ENCODE peak calls at places on chromosome X, in ten cellular contexts. A is stimulated activated CD4-positive, alpha-beta T cell treated with anti-CD3 and anti-CD28 coated beads, Interleukin-1b, Interleukin-23, amount 100 ng/mL, for 48 hours; T is frontal cortex; I is central memory CD4-positive, alpha-beta T cell; N is lower lobe of right lung; K is putamen; X is fibroblast of lung; P is AG04450; H is psoas muscle; O is NCI-H2081 treated with DMSO at 0.1 percent for 48 hours. V is an unnamed sample.
A peak's percentile ranks its signal among the peaks of the same experiment; 100 is the strongest.

GRCh38 chrX:132022863-132023116 is 312 bp upstream of the STK26 start:
- DNase-seq in P (no peak), O (no peak), I (no peak), H (no peak), T (no peak), K (no peak), N (no peak), X (no peak), A (no peak), V (no peak)

GRCh38 chrX:110015027-110015426 is 12.1 kb downstream of the TMEM164 start:
- DNase-seq in N (no peak), X (peak; percentile 11), H (no peak), A (no peak), O (no peak), P (no peak), K (no peak), I (no peak), T (no peak), V (no peak)

GRCh38 chrX:74492720-74493201 is 71.5 kb downstream of the SLC16A2 start:
- DNase-seq in K (no peak), H (no peak), T (no peak), A (peak; percentile 3), O (no peak), P (no peak), N (no peak), I (no peak), X (no peak), V (peak; percentile 42)

GRCh38 chrX:46649421-46650260 is 76.1 kb downstream of the CHST7 start:
- DNase-seq in K (peak; percentile 43), N (peak; percentile 49), X (peak; percentile 27), T (peak; percentile 18), A (no peak), P (no peak), H (peak; percentile 60), I (no peak), O (peak; percentile 54), V (peak; percentile 17)

GRCh38 chrX:25851141-25851540 is 287.0 kb upstream of the MAGEB18 start:
- DNase-seq in H (no peak), I (no peak), P (no peak), O (no peak), T (no peak), X (no peak), N (no peak), A (no peak), K (no peak), V (no peak)

GRCh38 chrX:21946925-21947641 is 6.6 kb downstream of the SMS start:
- DNase-seq in O (no peak), N (no peak), X (no peak), K (no peak), A (no peak), H (no peak), T (no peak), P (no peak), I (no peak), V (no peak)

GRCh38 chrX:31524182-31524581 is 452.3 kb upstream of the FTHL17 start:
- DNase-seq in K (no peak), N (no peak), T (no peak), A (no peak), I (no peak), X (no peak), P (no peak), O (no peak), H (no peak), V (no peak)

GRCh38 chrX:15674514-15674898 is 9.9 kb upstream of the CLTRN start:
- DNase-seq in A (peak; percentile 80), K (peak; percentile 84), O (no peak), P (peak; percentile 68), X (peak; percentile 94), N (peak; percentile 96), T (peak; percentile 58), H (peak; percentile 97), I (no peak), V (no peak)

GRCh38 chrX:109472939-109473713 is 8.8 kb downstream of the GUCY2F start:
- DNase-seq in T (no peak), O (no peak), N (no peak), K (no peak), X (peak; percentile 7), H (no peak), A (peak; percentile 47), I (no peak), P (no peak), V (no peak)

GRCh38 chrX:24085133-24085532 is 30.4 kb downstream of the EIF2S3 start:
- DNase-seq in P (no peak), A (no peak), T (no peak), I (no peak), H (no peak), O (no peak), K (no peak), N (no peak), X (no peak), V (no peak)

GRCh38 chrX:18674417-18674787 is 2.5 kb upstream of the RS1 start:
- DNase-seq in I (peak; percentile 5), N (peak; percentile 57), H (peak; percentile 57), K (no peak), T (no peak), X (no peak), P (no peak), O (no peak), A (peak; percentile 1), V (no peak)

GRCh38 chrX:142804085-142804484 is 221.6 kb upstream of the SPANXN4 start:
- DNase-seq in K (no peak), A (no peak), H (no peak), N (no peak), P (no peak), I (no peak), T (no peak), X (no peak), O (no peak), V (no peak)

GRCh38 chrX:147072747-147073146 is 258.2 kb upstream of the CXorf51A start:
- DNase-seq in T (no peak), N (no peak), I (no peak), O (no peak), H (no peak), K (no peak), A (no peak), P (no peak), X (no peak), V (no peak)

GRCh38 chrX:39439910-39440733 is 638.9 kb downstream of the MID1IP1 start:
- DNase-seq in I (no peak), X (no peak), K (no peak), N (no peak), A (no peak), T (no peak), O (no peak), H (no peak), P (no peak), V (no peak)

GRCh38 chrX:49269768-49270248 is at the start of gene PPP1R3F:
- DNase-seq in I (no peak), N (peak; percentile 50), O (no peak), P (no peak), A (no peak), T (no peak), K (no peak), X (no peak), H (peak; percentile 65), V (no peak)

GRCh38 chrX:121987163-121987562 is 939.8 kb downstream of the GLUD2 start:
- DNase-seq in P (no peak), X (no peak), A (no peak), K (no peak), H (no peak), N (no peak), O (no peak), T (no peak), I (no peak), V (no peak)

GRCh38 chrX:134460861-134461218 is 875 bp downstream of the HPRT1 start:
- DNase-seq in I (no peak), O (no peak), T (no peak), K (no peak), N (no peak), X (peak; percentile 14), A (no peak), P (no peak), H (no peak), V (no peak)